ENCODE peak calls at places on chromosomes 4 and X, in seven cellular contexts. I is SW480; L is stimulated activated effector memory CD8-positive, alpha-beta T cell treated with anti-CD3 and anti-CD28 coated beads, Interleukin-12 subunit alpha, Interleukin-12 subunit beta, amount 100 ng/mL, for 72 hours; N is NT2/D1; K is ecto neural progenitor cell; S is prostate gland; B is activated CD4-positive, alpha-beta T cell treated with anti-CD3 and anti-CD28 coated beads for 1 hour. X is an unnamed sample.
A peak's percentile ranks its signal among the peaks of the same experiment; 100 is the strongest.

GRCh38 chr4:105952596-105952995 is 57.3 kb downstream of the NPNT start:
- DNase-seq in I (no peak), L (no peak), N (no peak), K (no peak), S (no peak), B (no peak), X (no peak)

GRCh38 chr4:113355550-113356371 is 306.3 kb downstream of the ANK2 start:
- DNase-seq in I (peak; percentile 51), L (peak; percentile 40), N (no peak), K (no peak), S (no peak), B (peak; percentile 47), X (peak; percentile 66)

GRCh38 chr4:156820931-156821330 is 150.7 kb downstream of the PDGFC start:
- DNase-seq in I (no peak), L (no peak), N (no peak), K (no peak), S (no peak), B (no peak), X (no peak)

GRCh38 chrX:55340896-55341433 is 76.2 kb upstream of the PAGE3 start:
- DNase-seq in I (no peak), L (no peak), N (no peak), K (no peak), S (no peak), B (no peak), X (no peak)

GRCh38 chrX:110734894-110735541 is 60.6 kb downstream of the CHRDL1 start:
- DNase-seq in I (no peak), L (no peak), N (peak; percentile 46), K (no peak), S (no peak), B (no peak), X (no peak)

GRCh38 chr4:2177443-2178093 is 64.4 kb downstream of the HAUS3 start:
- DNase-seq in I (no peak), L (no peak), N (no peak), K (no peak), S (no peak), B (no peak), X (no peak)

GRCh38 chr4:143587703-143588102 is 74.2 kb downstream of the SMARCA5 start:
- DNase-seq in I (peak; percentile 16), L (no peak), N (no peak), K (no peak), S (no peak), B (no peak), X (no peak)

GRCh38 chrX:153981771-153982533 is 9.4 kb downstream of the TMEM187 start:
- DNase-seq in I (no peak), L (no peak), N (no peak), K (no peak), S (no peak), B (peak; percentile 46), X (peak; percentile 55)

GRCh38 chrX:125210146-125210545 is 109.5 kb upstream of the TEX13C start:
- DNase-seq in I (no peak), L (no peak), N (no peak), K (no peak), S (no peak), B (no peak), X (no peak)

GRCh38 chr4:57043304-57044251 is 64.9 kb downstream of the POLR2B start:
- DNase-seq in I (peak; percentile 26), L (no peak), N (no peak), K (no peak), S (no peak), B (no peak), X (no peak)

GRCh38 chr4:158384407-158384806 is 137.3 kb upstream of the RXFP1 start:
- DNase-seq in I (no peak), L (no peak), N (no peak), K (no peak), S (no peak), B (no peak), X (no peak)

GRCh38 chr4:65670331-65671031 is at the start of gene EPHA5:
- DNase-seq in I (peak; percentile 20), L (no peak), N (peak; percentile 65), K (peak; percentile 88), S (peak; percentile 69), B (no peak), X (no peak)

GRCh38 chr4:36292551-36293188 is 11.3 kb downstream of the DTHD1 start:
- DNase-seq in I (no peak), L (no peak), N (no peak), K (no peak), S (no peak), B (no peak), X (no peak)

GRCh38 chr4:189232274-189232673 is 708.4 kb upstream of the FRG1 start:
- DNase-seq in I (no peak), L (no peak), N (no peak), K (no peak), S (peak; percentile 12), B (no peak), X (no peak)

GRCh38 chr4:5940470-5941203 is 47.8 kb upstream of the CRMP1 start:
- DNase-seq in I (peak; percentile 81), L (no peak), N (no peak), K (no peak), S (no peak), B (no peak), X (no peak)

GRCh38 chrX:155434906-155435743 is 23.3 kb downstream of the F8A3 start:
- DNase-seq in I (no peak), L (no peak), N (no peak), K (no peak), S (no peak), B (no peak), X (peak; percentile 1)

GRCh38 chrX:20252392-20253231 is 14.1 kb downstream of the RPS6KA3 start:
- DNase-seq in I (no peak), L (peak; percentile 59), N (peak; percentile 43), K (peak; percentile 58), S (peak; percentile 23), B (peak; percentile 59), X (no peak)

GRCh38 chr4:185589067-185589844 is 53.9 kb upstream of the PDLIM3 start:
- DNase-seq in I (peak; percentile 93), L (no peak), N (no peak), K (no peak), S (no peak), B (no peak), X (no peak)

GRCh38 chr4:76267811-76268210 is 16.3 kb downstream of the FAM47E start:
- DNase-seq in I (no peak), L (no peak), N (no peak), K (no peak), S (no peak), B (no peak), X (peak; percentile 79)

GRCh38 chr4:76623217-76624060 is 188.4 kb downstream of the SHROOM3 start:
- DNase-seq in I (no peak), L (no peak), N (no peak), K (no peak), S (peak; percentile 67), B (no peak), X (no peak)

GRCh38 chrX:114717921-114718320 is 134.0 kb downstream of the HTR2C start:
- DNase-seq in I (no peak), L (no peak), N (no peak), K (peak; percentile 69), S (no peak), B (no peak), X (no peak)

GRCh38 chr4:78584863-78585576 is 33.5 kb downstream of the ANXA3 start:
- DNase-seq in I (no peak), L (no peak), N (no peak), K (no peak), S (no peak), B (no peak), X (no peak)

GRCh38 chr4:15234101-15234500 is 193.7 kb upstream of the C1QTNF7 start:
- DNase-seq in I (no peak), L (no peak), N (no peak), K (no peak), S (no peak), B (no peak), X (no peak)

GRCh38 chr4:145299380-145300076 is 119.1 kb upstream of the OTUD4 start:
- DNase-seq in I (peak; percentile 97), L (peak; percentile 8), N (no peak), K (no peak), S (no peak), B (peak; percentile 13), X (no peak)

X was measured in SK-N-MC.